ENCODE peak calls at places on chromosome 22, in six cellular contexts. Y is SK-N-DZ, Q is fibroblast of lung, G is EH, Z is HFF-Myc, I is T47D. D is an unnamed sample.
A peak's percentile ranks its signal among the peaks of the same experiment; 100 is the strongest.

GRCh38 chr22:42284230-42284591 is 13.8 kb upstream of the TCF20 start:
- DNase-seq in Y (no peak), Q (no peak), G (no peak), Z (no peak), I (no peak), D (no peak)

GRCh38 chr22:28249402-28249801 is 330.3 kb upstream of the PITPNB start:
- DNase-seq in Y (no peak), Q (no peak), G (peak; percentile 18), Z (no peak), I (no peak), D (no peak)

GRCh38 chr22:36569999-36570398 is 41.0 kb upstream of the EIF3D start:
- DNase-seq in Y (peak; percentile 59), Q (peak; percentile 16), G (peak; percentile 37), Z (no peak), I (no peak), D (no peak)

GRCh38 chr22:46774456-46775363 is 12.3 kb downstream of the TBC1D22A start:
- DNase-seq in Y (no peak), Q (no peak), G (no peak), Z (no peak), I (no peak), D (no peak)

GRCh38 chr22:30694171-30694637 is 470 bp upstream of the OSBP2 start:
- DNase-seq in Y (peak; percentile 40), Q (peak; percentile 43), G (peak; percentile 11), Z (no peak), I (peak; percentile 59), D (no peak)

GRCh38 chr22:43310311-43310710 is 32.9 kb downstream of the SCUBE1 start:
- DNase-seq in Y (no peak), Q (no peak), G (peak; percentile 22), Z (no peak), I (no peak), D (no peak)

GRCh38 chr22:35629406-35630234 is 12.5 kb upstream of the MB start:
- DNase-seq in Y (no peak), Q (peak; percentile 99), G (peak; percentile 100), Z (peak; percentile 97), I (no peak), D (peak; percentile 6)

GRCh38 chr22:22193923-22194322 is 50.7 kb upstream of the VPREB1 start:
- DNase-seq in Y (no peak), Q (no peak), G (no peak), Z (no peak), I (no peak), D (no peak)

GRCh38 chr22:20546541-20546950 is 39.1 kb downstream of the MED15 start:
- DNase-seq in Y (no peak), Q (no peak), G (no peak), Z (no peak), I (no peak), D (no peak)